ENCODE peak calls at places on chromosomes 11 and 22, in eight cellular contexts. One of them, this sample, is unnamed.

GRCh38 chr11:93330446-93330984 is at the start of gene DEUP1:
- DNase-seq in MM.1S: peak; percentile 11
- DNase-seq in PC-3: peak; percentile 22
- DNase-seq in activated B cell treated with CpG ODN at 0.5 μM for 24 hours: no peak
- DNase-seq in left ventricle myocardium inferior: peak; percentile 38
- DNase-seq in Calu3: no peak
- DNase-seq in cardiac fibroblast: no peak
- DNase-seq in endothelial cell: peak; percentile 65
- DNase-seq in this sample: no peak

GRCh38 chr11:12693075-12693473 is 18.9 kb downstream of the TEAD1 start:
- DNase-seq in PC-3: no peak
- DNase-seq in left ventricle myocardium inferior: no peak
- DNase-seq in cardiac fibroblast: peak; percentile 63
- DNase-seq in Calu3: no peak
- DNase-seq in MM.1S: no peak
- DNase-seq in activated B cell treated with CpG ODN at 0.5 μM for 24 hours: no peak
- DNase-seq in endothelial cell: no peak
- DNase-seq in this sample: no peak

GRCh38 chr22:18996376-18996900 is 60.3 kb upstream of the PRODH start:
- DNase-seq in endothelial cell: no peak
- DNase-seq in Calu3: no peak
- DNase-seq in activated B cell treated with CpG ODN at 0.5 μM for 24 hours: no peak
- DNase-seq in MM.1S: no peak
- DNase-seq in left ventricle myocardium inferior: no peak
- DNase-seq in PC-3: no peak
- DNase-seq in cardiac fibroblast: no peak
- DNase-seq in this sample: no peak

GRCh38 chr22:38086001-38086845 is 2.2 kb upstream of the SLC16A8 start:
- DNase-seq in cardiac fibroblast: no peak
- DNase-seq in endothelial cell: no peak
- DNase-seq in left ventricle myocardium inferior: no peak
- DNase-seq in PC-3: peak; percentile 22
- DNase-seq in MM.1S: no peak
- DNase-seq in activated B cell treated with CpG ODN at 0.5 μM for 24 hours: no peak
- DNase-seq in Calu3: no peak
- DNase-seq in this sample: no peak

GRCh38 chr11:40328890-40329617 is 1130.4 kb downstream of the LRRC4C start:
- DNase-seq in Calu3: peak; percentile 26
- DNase-seq in MM.1S: no peak
- DNase-seq in left ventricle myocardium inferior: peak; percentile 15
- DNase-seq in activated B cell treated with CpG ODN at 0.5 μM for 24 hours: no peak
- DNase-seq in cardiac fibroblast: peak; percentile 99
- DNase-seq in endothelial cell: peak; percentile 20
- DNase-seq in PC-3: peak; percentile 91
- DNase-seq in this sample: peak; percentile 100

GRCh38 chr11:122646549-122647340 is 8.8 kb upstream of the UBASH3B start:
- DNase-seq in cardiac fibroblast: peak; percentile 81
- DNase-seq in left ventricle myocardium inferior: no peak
- DNase-seq in endothelial cell: no peak
- DNase-seq in MM.1S: no peak
- DNase-seq in PC-3: peak; percentile 63
- DNase-seq in activated B cell treated with CpG ODN at 0.5 μM for 24 hours: no peak
- DNase-seq in Calu3: no peak
- DNase-seq in this sample: peak; percentile 63

GRCh38 chr22:44667829-44668189 is 34.2 kb upstream of the PRR5 start:
- DNase-seq in cardiac fibroblast: no peak
- DNase-seq in MM.1S: no peak
- DNase-seq in Calu3: no peak
- DNase-seq in endothelial cell: no peak
- DNase-seq in activated B cell treated with CpG ODN at 0.5 μM for 24 hours: no peak
- DNase-seq in PC-3: no peak
- DNase-seq in left ventricle myocardium inferior: no peak
- DNase-seq in this sample: no peak

GRCh38 chr22:38026130-38027111 is 30.8 kb upstream of the PICK1 start:
- DNase-seq in Calu3: no peak
- DNase-seq in left ventricle myocardium inferior: no peak
- DNase-seq in MM.1S: no peak
- DNase-seq in endothelial cell: no peak
- DNase-seq in cardiac fibroblast: no peak
- DNase-seq in activated B cell treated with CpG ODN at 0.5 μM for 24 hours: no peak
- DNase-seq in PC-3: no peak
- DNase-seq in this sample: no peak

GRCh38 chr11:134207538-134208239 is 16.1 kb downstream of the NCAPD3 start:
- DNase-seq in PC-3: peak; percentile 46
- DNase-seq in Calu3: peak; percentile 66
- DNase-seq in MM.1S: no peak
- DNase-seq in endothelial cell: peak; percentile 68
- DNase-seq in cardiac fibroblast: peak; percentile 36
- DNase-seq in activated B cell treated with CpG ODN at 0.5 μM for 24 hours: peak; percentile 40
- DNase-seq in left ventricle myocardium inferior: peak; percentile 25
- DNase-seq in this sample: peak; percentile 6

GRCh38 chr11:613369-613968 is 2.3 kb downstream of the IRF7 start:
- DNase-seq in left ventricle myocardium inferior: peak; percentile 70
- DNase-seq in activated B cell treated with CpG ODN at 0.5 μM for 24 hours: no peak
- DNase-seq in PC-3: peak; percentile 70
- DNase-seq in MM.1S: no peak
- DNase-seq in cardiac fibroblast: peak; percentile 34
- DNase-seq in endothelial cell: no peak
- DNase-seq in Calu3: peak; percentile 66
- DNase-seq in this sample: no peak

GRCh38 chr11:92045325-92045724 is 179.3 kb upstream of the FAT3 start:
- DNase-seq in PC-3: no peak
- DNase-seq in Calu3: no peak
- DNase-seq in left ventricle myocardium inferior: no peak
- DNase-seq in MM.1S: no peak
- DNase-seq in cardiac fibroblast: no peak
- DNase-seq in endothelial cell: no peak
- DNase-seq in activated B cell treated with CpG ODN at 0.5 μM for 24 hours: no peak
- DNase-seq in this sample: no peak

GRCh38 chr11:65440831-65441499 is 18.4 kb downstream of the NEAT1 start:
- DNase-seq in PC-3: peak; percentile 4
- DNase-seq in endothelial cell: no peak
- DNase-seq in Calu3: no peak
- DNase-seq in left ventricle myocardium inferior: no peak
- DNase-seq in cardiac fibroblast: peak; percentile 49
- DNase-seq in MM.1S: peak; percentile 89
- DNase-seq in activated B cell treated with CpG ODN at 0.5 μM for 24 hours: no peak
- DNase-seq in this sample: no peak

GRCh38 chr22:49997932-49998717 is 14.4 kb downstream of the IL17REL start:
- DNase-seq in cardiac fibroblast: no peak
- DNase-seq in left ventricle myocardium inferior: no peak
- DNase-seq in Calu3: no peak
- DNase-seq in activated B cell treated with CpG ODN at 0.5 μM for 24 hours: no peak
- DNase-seq in endothelial cell: no peak
- DNase-seq in MM.1S: no peak
- DNase-seq in PC-3: no peak
- DNase-seq in this sample: no peak

GRCh38 chr22:43878079-43878795 is 13.6 kb downstream of the PNPLA5 start:
- DNase-seq in Calu3: no peak
- DNase-seq in cardiac fibroblast: no peak
- DNase-seq in PC-3: no peak
- DNase-seq in MM.1S: no peak
- DNase-seq in endothelial cell: no peak
- DNase-seq in left ventricle myocardium inferior: no peak
- DNase-seq in activated B cell treated with CpG ODN at 0.5 μM for 24 hours: no peak
- DNase-seq in this sample: no peak

GRCh38 chr11:75437966-75438659 is 5.1 kb upstream of the KLHL35 start:
- DNase-seq in left ventricle myocardium inferior: no peak
- DNase-seq in endothelial cell: no peak
- DNase-seq in activated B cell treated with CpG ODN at 0.5 μM for 24 hours: no peak
- DNase-seq in cardiac fibroblast: peak; percentile 10
- DNase-seq in Calu3: no peak
- DNase-seq in MM.1S: no peak
- DNase-seq in PC-3: no peak
- DNase-seq in this sample: peak; percentile 48

GRCh38 chr11:69209038-69209350 is 53.3 kb downstream of the SMIM38 start:
- DNase-seq in PC-3: no peak
- DNase-seq in cardiac fibroblast: no peak
- DNase-seq in MM.1S: no peak
- DNase-seq in activated B cell treated with CpG ODN at 0.5 μM for 24 hours: no peak
- DNase-seq in left ventricle myocardium inferior: no peak
- DNase-seq in Calu3: no peak
- DNase-seq in endothelial cell: no peak
- DNase-seq in this sample: no peak

GRCh38 chr11:74325649-74326645 is 14.5 kb upstream of the P4HA3 start:
- DNase-seq in endothelial cell: no peak
- DNase-seq in cardiac fibroblast: peak; percentile 84
- DNase-seq in PC-3: no peak
- DNase-seq in left ventricle myocardium inferior: peak; percentile 86
- DNase-seq in activated B cell treated with CpG ODN at 0.5 μM for 24 hours: no peak
- DNase-seq in MM.1S: no peak
- DNase-seq in Calu3: no peak
- DNase-seq in this sample: peak; percentile 67

GRCh38 chr22:26471522-26471921 is 12.1 kb downstream of the HPS4 start:
- DNase-seq in MM.1S: no peak
- DNase-seq in left ventricle myocardium inferior: no peak
- DNase-seq in activated B cell treated with CpG ODN at 0.5 μM for 24 hours: no peak
- DNase-seq in endothelial cell: no peak
- DNase-seq in PC-3: peak; percentile 92
- DNase-seq in cardiac fibroblast: peak; percentile 74
- DNase-seq in Calu3: peak; percentile 85
- DNase-seq in this sample: peak; percentile 48

GRCh38 chr11:36186340-36186739 is 102.9 kb downstream of the COMMD9 start:
- DNase-seq in Calu3: no peak
- DNase-seq in cardiac fibroblast: peak; percentile 80
- DNase-seq in activated B cell treated with CpG ODN at 0.5 μM for 24 hours: no peak
- DNase-seq in PC-3: peak; percentile 10
- DNase-seq in left ventricle myocardium inferior: no peak
- DNase-seq in MM.1S: no peak
- DNase-seq in endothelial cell: no peak
- DNase-seq in this sample: peak; percentile 15

GRCh38 chr11:35404397-35404775 is 15.0 kb downstream of the SLC1A2 start:
- DNase-seq in left ventricle myocardium inferior: no peak
- DNase-seq in Calu3: peak; percentile 74
- DNase-seq in activated B cell treated with CpG ODN at 0.5 μM for 24 hours: no peak
- DNase-seq in PC-3: peak; percentile 69
- DNase-seq in endothelial cell: peak; percentile 65
- DNase-seq in cardiac fibroblast: peak; percentile 56
- DNase-seq in MM.1S: peak; percentile 30
- DNase-seq in this sample: peak; percentile 13

GRCh38 chr22:38973289-38974169 is 8.6 kb upstream of the APOBEC3B start:
- DNase-seq in cardiac fibroblast: peak; percentile 48
- DNase-seq in Calu3: peak; percentile 53
- DNase-seq in endothelial cell: peak; percentile 67
- DNase-seq in left ventricle myocardium inferior: no peak
- DNase-seq in PC-3: peak; percentile 55
- DNase-seq in activated B cell treated with CpG ODN at 0.5 μM for 24 hours: no peak
- DNase-seq in MM.1S: peak; percentile 74
- DNase-seq in this sample: no peak

GRCh38 chr11:12952094-12952493 is 57.0 kb upstream of the RASSF10 start:
- DNase-seq in activated B cell treated with CpG ODN at 0.5 μM for 24 hours: no peak
- DNase-seq in Calu3: no peak
- DNase-seq in cardiac fibroblast: no peak
- DNase-seq in PC-3: no peak
- DNase-seq in endothelial cell: no peak
- DNase-seq in left ventricle myocardium inferior: no peak
- DNase-seq in MM.1S: no peak
- DNase-seq in this sample: no peak

GRCh38 chr11:132430352-132431091 is 1060.1 kb downstream of the NTM start:
- DNase-seq in left ventricle myocardium inferior: no peak
- DNase-seq in endothelial cell: no peak
- DNase-seq in Calu3: no peak
- DNase-seq in cardiac fibroblast: no peak
- DNase-seq in PC-3: no peak
- DNase-seq in MM.1S: no peak
- DNase-seq in activated B cell treated with CpG ODN at 0.5 μM for 24 hours: no peak
- DNase-seq in this sample: no peak

GRCh38 chr11:47269002-47269828 is 718 bp upstream of the MADD start:
- DNase-seq in PC-3: peak; percentile 83
- DNase-seq in left ventricle myocardium inferior: peak; percentile 92
- DNase-seq in endothelial cell: peak; percentile 88
- DNase-seq in Calu3: peak; percentile 89
- DNase-seq in MM.1S: peak; percentile 83
- DNase-seq in activated B cell treated with CpG ODN at 0.5 μM for 24 hours: peak; percentile 88
- DNase-seq in cardiac fibroblast: peak; percentile 79
- DNase-seq in this sample: peak; percentile 88
- TF ChIP-seq CTCF in PC-3: no peak
- TF ChIP-seq CTCF in left ventricle myocardium inferior: peak; percentile 34
- TF ChIP-seq CTCF in endothelial cell: no peak
- TF ChIP-seq CTCF in Calu3: no peak
- TF ChIP-seq CTCF in MM.1S: no peak
- TF ChIP-seq CTCF in activated B cell treated with CpG ODN at 0.5 μM for 24 hours: no peak
- TF ChIP-seq CTCF in cardiac fibroblast: peak; percentile 28
- TF ChIP-seq CTCF in this sample: peak; percentile 55

GRCh38 chr11:79227732-79228416 is 213.0 kb downstream of the TENM4 start:
- DNase-seq in cardiac fibroblast: no peak
- DNase-seq in PC-3: no peak
- DNase-seq in Calu3: no peak
- DNase-seq in endothelial cell: no peak
- DNase-seq in activated B cell treated with CpG ODN at 0.5 μM for 24 hours: no peak
- DNase-seq in left ventricle myocardium inferior: no peak
- DNase-seq in MM.1S: no peak
- DNase-seq in this sample: no peak
- TF ChIP-seq CTCF in cardiac fibroblast: no peak
- TF ChIP-seq CTCF in PC-3: no peak
- TF ChIP-seq CTCF in Calu3: no peak
- TF ChIP-seq CTCF in endothelial cell: no peak
- TF ChIP-seq CTCF in activated B cell treated with CpG ODN at 0.5 μM for 24 hours: no peak
- TF ChIP-seq CTCF in left ventricle myocardium inferior: no peak
- TF ChIP-seq CTCF in MM.1S: no peak
- TF ChIP-seq CTCF in this sample: no peak

GRCh38 chr22:17536269-17536668 is 27.0 kb upstream of the SLC25A18 start:
- DNase-seq in PC-3: no peak
- DNase-seq in left ventricle myocardium inferior: no peak
- DNase-seq in cardiac fibroblast: no peak
- DNase-seq in MM.1S: no peak
- DNase-seq in activated B cell treated with CpG ODN at 0.5 μM for 24 hours: no peak
- DNase-seq in Calu3: no peak
- DNase-seq in endothelial cell: no peak
- DNase-seq in this sample: no peak

GRCh38 chr22:17542452-17542851 is 20.8 kb upstream of the SLC25A18 start:
- DNase-seq in Calu3: no peak
- DNase-seq in activated B cell treated with CpG ODN at 0.5 μM for 24 hours: no peak
- DNase-seq in cardiac fibroblast: no peak
- DNase-seq in PC-3: no peak
- DNase-seq in endothelial cell: no peak
- DNase-seq in left ventricle myocardium inferior: no peak
- DNase-seq in MM.1S: no peak
- DNase-seq in this sample: no peak

GRCh38 chr22:17541476-17541875 is 21.8 kb upstream of the SLC25A18 start:
- DNase-seq in MM.1S: no peak
- DNase-seq in cardiac fibroblast: no peak
- DNase-seq in PC-3: no peak
- DNase-seq in Calu3: no peak
- DNase-seq in endothelial cell: no peak
- DNase-seq in activated B cell treated with CpG ODN at 0.5 μM for 24 hours: no peak
- DNase-seq in left ventricle myocardium inferior: no peak
- DNase-seq in this sample: no peak

GRCh38 chr22:17537155-17537554 is 26.1 kb upstream of the SLC25A18 start:
- DNase-seq in cardiac fibroblast: no peak
- DNase-seq in endothelial cell: no peak
- DNase-seq in activated B cell treated with CpG ODN at 0.5 μM for 24 hours: no peak
- DNase-seq in left ventricle myocardium inferior: no peak
- DNase-seq in Calu3: no peak
- DNase-seq in PC-3: no peak
- DNase-seq in MM.1S: no peak
- DNase-seq in this sample: no peak

GRCh38 chr22:17540481-17540880 is 22.8 kb upstream of the SLC25A18 start:
- DNase-seq in activated B cell treated with CpG ODN at 0.5 μM for 24 hours: no peak
- DNase-seq in cardiac fibroblast: no peak
- DNase-seq in Calu3: no peak
- DNase-seq in endothelial cell: peak; percentile 14
- DNase-seq in PC-3: no peak
- DNase-seq in MM.1S: no peak
- DNase-seq in left ventricle myocardium inferior: no peak
- DNase-seq in this sample: no peak
- TF ChIP-seq CTCF in activated B cell treated with CpG ODN at 0.5 μM for 24 hours: no peak
- TF ChIP-seq CTCF in cardiac fibroblast: peak; percentile 13
- TF ChIP-seq CTCF in Calu3: no peak
- TF ChIP-seq CTCF in endothelial cell: no peak
- TF ChIP-seq CTCF in PC-3: peak; percentile 10
- TF ChIP-seq CTCF in MM.1S: peak; percentile 12
- TF ChIP-seq CTCF in left ventricle myocardium inferior: peak; percentile 27
- TF ChIP-seq CTCF in this sample: peak; percentile 36

GRCh38 chr11:61295596-61295926 is 445 bp upstream of the VWCE start:
- DNase-seq in left ventricle myocardium inferior: no peak
- DNase-seq in Calu3: no peak
- DNase-seq in PC-3: no peak
- DNase-seq in endothelial cell: no peak
- DNase-seq in MM.1S: no peak
- DNase-seq in cardiac fibroblast: no peak
- DNase-seq in activated B cell treated with CpG ODN at 0.5 μM for 24 hours: no peak
- DNase-seq in this sample: no peak
- TF ChIP-seq CTCF in left ventricle myocardium inferior: no peak
- TF ChIP-seq CTCF in Calu3: no peak
- TF ChIP-seq CTCF in PC-3: no peak
- TF ChIP-seq CTCF in endothelial cell: no peak
- TF ChIP-seq CTCF in MM.1S: no peak
- TF ChIP-seq CTCF in cardiac fibroblast: no peak
- TF ChIP-seq CTCF in activated B cell treated with CpG ODN at 0.5 μM for 24 hours: no peak
- TF ChIP-seq CTCF in this sample: no peak